ENCODE peak calls at places on chromosome 13, in seven cellular contexts. One of them, this sample, is unnamed.

GRCh38 chr13:25352230-25352629 is 19.5 kb upstream of the ATP8A2 start:
- DNase-seq in left ventricle myocardium inferior: no peak
- DNase-seq in foreskin fibroblast: no peak
- DNase-seq in GM12865: no peak
- DNase-seq in AG09309: no peak
- DNase-seq in IMR-90: no peak
- DNase-seq in GM20000: no peak
- DNase-seq in this sample: no peak

GRCh38 chr13:111904701-111905608 is 162.0 kb upstream of the SOX1 start:
- DNase-seq in GM12865: no peak
- DNase-seq in GM20000: no peak
- DNase-seq in AG09309: no peak
- DNase-seq in foreskin fibroblast: no peak
- DNase-seq in left ventricle myocardium inferior: no peak
- DNase-seq in IMR-90: no peak
- DNase-seq in this sample: no peak

GRCh38 chr13:86000546-86000945 is 201.3 kb upstream of the SLITRK6 start:
- DNase-seq in GM12865: no peak
- DNase-seq in AG09309: no peak
- DNase-seq in IMR-90: no peak
- DNase-seq in left ventricle myocardium inferior: no peak
- DNase-seq in GM20000: no peak
- DNase-seq in foreskin fibroblast: no peak
- DNase-seq in this sample: no peak

GRCh38 chr13:59587971-59588716 is 575.6 kb downstream of the DIAPH3 start:
- DNase-seq in IMR-90: no peak
- DNase-seq in foreskin fibroblast: no peak
- DNase-seq in GM12865: no peak
- DNase-seq in left ventricle myocardium inferior: no peak
- DNase-seq in AG09309: no peak
- DNase-seq in GM20000: no peak
- DNase-seq in this sample: no peak

GRCh38 chr13:113739527-113740285 is 19.3 kb upstream of the TMEM255B start:
- DNase-seq in AG09309: no peak
- DNase-seq in GM20000: no peak
- DNase-seq in GM12865: no peak
- DNase-seq in left ventricle myocardium inferior: no peak
- DNase-seq in IMR-90: no peak
- DNase-seq in foreskin fibroblast: no peak
- DNase-seq in this sample: no peak

GRCh38 chr13:25080773-25081172 is 15.2 kb upstream of the PABPC3 start:
- DNase-seq in GM12865: no peak
- DNase-seq in foreskin fibroblast: no peak
- DNase-seq in left ventricle myocardium inferior: no peak
- DNase-seq in IMR-90: no peak
- DNase-seq in AG09309: no peak
- DNase-seq in GM20000: no peak
- DNase-seq in this sample: no peak

GRCh38 chr13:114248011-114248410 is 13.3 kb downstream of the CDC16 start:
- DNase-seq in AG09309: peak
- DNase-seq in GM20000: no peak
- DNase-seq in IMR-90: peak
- DNase-seq in foreskin fibroblast: no peak
- DNase-seq in GM12865: no peak
- DNase-seq in left ventricle myocardium inferior: no peak
- DNase-seq in this sample: peak

GRCh38 chr13:110263906-110264305 is 43.1 kb downstream of the COL4A1 start:
- DNase-seq in AG09309: no peak
- DNase-seq in GM20000: no peak
- DNase-seq in IMR-90: no peak
- DNase-seq in left ventricle myocardium inferior: peak
- DNase-seq in foreskin fibroblast: no peak
- DNase-seq in GM12865: no peak
- DNase-seq in this sample: no peak

GRCh38 chr13:30618186-30618937 is 642 bp downstream of the USPL1 start:
- DNase-seq in AG09309: no peak
- DNase-seq in GM12865: peak
- DNase-seq in IMR-90: no peak
- DNase-seq in foreskin fibroblast: no peak
- DNase-seq in GM20000: peak
- DNase-seq in left ventricle myocardium inferior: no peak
- DNase-seq in this sample: no peak

DNA sequence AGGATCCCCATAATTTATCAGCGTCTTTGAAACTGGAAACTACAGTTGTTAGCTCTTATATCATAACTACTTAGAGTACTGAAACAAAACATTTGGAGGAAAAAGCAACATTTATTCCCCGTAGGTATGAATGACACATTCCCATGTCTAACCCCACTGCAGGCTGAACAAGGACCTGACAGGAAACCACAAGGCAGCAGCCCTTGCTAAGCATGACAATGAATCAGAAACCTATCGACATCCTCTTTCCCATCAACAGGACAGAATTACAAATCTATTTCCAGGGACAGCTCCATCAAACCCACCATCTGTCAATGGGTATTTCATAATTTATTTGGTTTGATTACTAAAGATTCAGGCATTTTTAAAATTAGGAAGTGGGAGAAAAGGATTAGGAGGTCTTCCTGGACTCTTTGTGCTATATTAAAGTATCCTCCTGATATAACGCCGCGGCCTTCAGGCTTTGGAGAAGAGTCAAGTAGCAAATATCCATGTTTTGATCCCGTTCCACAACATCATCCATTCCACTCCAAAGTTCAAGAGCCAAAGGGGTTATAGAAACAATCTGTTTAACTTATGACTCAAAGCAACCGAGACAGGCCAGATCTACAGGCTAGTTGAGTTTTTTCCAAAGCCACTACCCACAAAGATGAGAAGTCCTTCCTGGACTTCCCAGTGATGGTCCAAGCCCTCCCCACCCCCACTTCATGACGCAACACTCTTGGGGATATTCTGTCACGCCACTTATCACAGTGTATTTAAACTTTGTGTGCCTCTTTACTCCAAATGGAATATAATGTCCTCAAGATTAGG is 51.2 kb downstream of the FAM216B start:
- DNase-seq in AG09309: peak
- DNase-seq in GM20000: no peak
- DNase-seq in foreskin fibroblast: peak
- DNase-seq in IMR-90: peak
- DNase-seq in left ventricle myocardium inferior: no peak
- DNase-seq in GM12865: no peak
- DNase-seq in this sample: peak
- TF ChIP-seq CTCF in AG09309: no peak
- TF ChIP-seq CTCF in GM20000: no peak
- TF ChIP-seq CTCF in foreskin fibroblast: no peak
- TF ChIP-seq CTCF in IMR-90: no peak
- TF ChIP-seq CTCF in left ventricle myocardium inferior: no peak
- TF ChIP-seq CTCF in GM12865: no peak
- TF ChIP-seq CTCF in this sample: no peak

DNA sequence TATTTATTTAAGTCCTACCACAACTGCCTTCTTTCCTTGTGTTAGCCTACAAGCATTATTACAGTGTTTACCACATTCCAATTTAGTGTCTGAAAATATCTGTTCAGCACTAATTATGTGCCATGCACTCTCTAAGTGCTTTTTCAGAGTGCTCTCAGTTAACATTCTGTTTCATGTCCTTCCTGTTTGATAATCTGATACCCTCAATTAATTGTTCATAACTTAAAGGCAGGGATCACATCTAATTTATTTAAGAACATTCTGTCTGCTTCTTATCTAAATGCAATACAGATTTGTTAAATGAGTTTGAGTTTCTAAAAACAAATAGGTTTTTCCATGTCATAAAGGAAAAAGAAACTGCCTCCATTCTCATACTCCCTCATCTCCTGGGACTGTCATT is 649.6 kb upstream of the ATXN8OS start:
- DNase-seq in left ventricle myocardium inferior: no peak
- DNase-seq in GM20000: no peak
- DNase-seq in IMR-90: no peak
- DNase-seq in foreskin fibroblast: no peak
- DNase-seq in GM12865: no peak
- DNase-seq in AG09309: no peak
- DNase-seq in this sample: no peak
- TF ChIP-seq CTCF in left ventricle myocardium inferior: no peak
- TF ChIP-seq CTCF in GM20000: no peak
- TF ChIP-seq CTCF in IMR-90: no peak
- TF ChIP-seq CTCF in foreskin fibroblast: no peak
- TF ChIP-seq CTCF in GM12865: no peak
- TF ChIP-seq CTCF in AG09309: no peak
- TF ChIP-seq CTCF in this sample: no peak

GRCh38 chr13:47588676-47589075 is 412.4 kb downstream of the SUCLA2 start:
- DNase-seq in AG09309: no peak
- DNase-seq in foreskin fibroblast: no peak
- DNase-seq in left ventricle myocardium inferior: no peak
- DNase-seq in GM12865: no peak
- DNase-seq in IMR-90: no peak
- DNase-seq in GM20000: no peak
- DNase-seq in this sample: no peak
- TF ChIP-seq CTCF in AG09309: peak
- TF ChIP-seq CTCF in foreskin fibroblast: no peak
- TF ChIP-seq CTCF in left ventricle myocardium inferior: no peak
- TF ChIP-seq CTCF in GM12865: peak
- TF ChIP-seq CTCF in IMR-90: no peak
- TF ChIP-seq CTCF in GM20000: no peak
- TF ChIP-seq CTCF in this sample: peak

DNA sequence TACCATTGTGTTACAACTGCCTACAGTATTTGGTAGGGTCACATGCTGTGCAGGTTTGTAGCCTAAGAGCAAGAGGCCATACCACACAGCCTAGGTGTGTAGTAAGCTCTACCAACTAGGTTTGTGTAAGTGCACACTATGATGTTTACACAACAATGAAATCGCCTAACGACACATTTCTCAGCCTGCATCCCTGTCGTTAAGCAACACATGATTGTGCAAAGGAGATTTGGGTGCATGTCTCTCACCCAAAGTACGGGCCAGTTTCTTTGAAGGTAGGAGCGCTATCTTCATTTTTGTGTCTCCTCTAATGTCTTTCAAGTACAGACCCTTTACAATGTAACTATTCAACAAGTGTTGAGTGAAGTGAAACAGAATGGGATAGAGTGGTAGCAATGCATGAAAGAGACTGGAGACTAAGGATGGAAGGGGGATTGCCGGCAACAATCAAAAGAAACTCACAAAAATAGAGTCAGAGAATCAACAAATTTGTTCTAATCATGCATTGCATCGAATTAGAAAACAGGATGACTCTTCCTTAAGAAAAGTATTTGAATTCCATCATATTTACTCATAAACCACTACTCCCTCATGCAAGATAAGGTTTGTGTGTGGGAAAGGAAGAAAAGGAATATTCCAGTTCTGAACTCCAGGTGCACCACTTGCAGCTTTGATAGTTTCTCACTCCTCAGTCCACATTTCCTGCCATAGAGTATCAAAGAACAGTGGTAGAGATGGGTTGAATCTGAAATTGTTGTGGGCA is 60.2 kb upstream of the TNFRSF19 start:
- DNase-seq in GM20000: no peak
- DNase-seq in AG09309: peak
- DNase-seq in IMR-90: peak
- DNase-seq in foreskin fibroblast: peak
- DNase-seq in GM12865: no peak
- DNase-seq in left ventricle myocardium inferior: no peak
- DNase-seq in this sample: peak
- TF ChIP-seq CTCF in GM20000: no peak
- TF ChIP-seq CTCF in AG09309: peak
- TF ChIP-seq CTCF in IMR-90: no peak
- TF ChIP-seq CTCF in foreskin fibroblast: no peak
- TF ChIP-seq CTCF in GM12865: no peak
- TF ChIP-seq CTCF in left ventricle myocardium inferior: no peak
- TF ChIP-seq CTCF in this sample: no peak

DNA sequence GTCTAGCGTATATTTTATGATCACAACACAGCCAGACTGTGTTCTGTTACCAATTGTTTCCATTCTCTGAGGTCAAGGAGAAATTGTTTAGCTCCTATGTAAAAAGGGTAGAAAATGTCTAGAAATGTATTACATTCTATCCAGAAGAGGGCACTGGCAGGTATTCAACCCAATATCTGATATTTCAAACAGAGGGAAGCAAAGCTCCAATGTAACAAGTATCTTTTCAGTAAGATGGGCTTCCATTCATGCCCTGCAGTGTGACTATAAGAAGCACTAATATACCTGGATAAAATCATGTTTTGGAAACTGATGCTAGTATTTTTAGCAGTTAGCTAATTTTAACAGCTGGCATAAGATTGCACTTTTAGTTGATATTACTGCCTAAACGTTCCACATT is 312.7 kb downstream of the FGF14 start:
- DNase-seq in AG09309: no peak
- DNase-seq in foreskin fibroblast: peak
- DNase-seq in GM20000: no peak
- DNase-seq in left ventricle myocardium inferior: no peak
- DNase-seq in GM12865: no peak
- DNase-seq in IMR-90: no peak
- DNase-seq in this sample: no peak
- TF ChIP-seq CTCF in AG09309: peak
- TF ChIP-seq CTCF in foreskin fibroblast: no peak
- TF ChIP-seq CTCF in GM20000: no peak
- TF ChIP-seq CTCF in left ventricle myocardium inferior: peak
- TF ChIP-seq CTCF in GM12865: no peak
- TF ChIP-seq CTCF in IMR-90: peak
- TF ChIP-seq CTCF in this sample: no peak

DNA sequence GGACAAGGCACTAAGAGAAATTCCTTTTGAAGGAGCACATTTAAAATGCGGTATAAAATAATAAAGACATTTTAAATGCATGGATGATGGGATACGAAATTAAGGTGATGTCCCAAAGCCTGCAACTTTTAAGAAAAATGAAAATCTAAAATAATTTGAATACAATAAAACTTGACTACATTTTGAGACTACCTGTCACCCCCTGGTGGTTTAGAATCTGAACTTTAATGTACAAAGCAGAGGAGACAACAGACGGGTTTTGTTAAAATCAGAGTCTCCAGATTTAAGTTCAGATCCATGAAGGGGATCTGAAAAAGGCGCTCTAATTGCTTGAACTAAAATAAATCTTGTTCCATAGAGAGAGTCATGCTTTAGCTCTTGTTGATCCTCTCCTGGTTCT is 1129.3 kb upstream of the PCDH20 start:
- DNase-seq in AG09309: no peak
- DNase-seq in GM20000: no peak
- DNase-seq in foreskin fibroblast: no peak
- DNase-seq in GM12865: no peak
- DNase-seq in IMR-90: no peak
- DNase-seq in left ventricle myocardium inferior: no peak
- DNase-seq in this sample: no peak
- TF ChIP-seq CTCF in AG09309: no peak
- TF ChIP-seq CTCF in GM20000: no peak
- TF ChIP-seq CTCF in foreskin fibroblast: no peak
- TF ChIP-seq CTCF in GM12865: no peak
- TF ChIP-seq CTCF in IMR-90: no peak
- TF ChIP-seq CTCF in left ventricle myocardium inferior: no peak
- TF ChIP-seq CTCF in this sample: no peak

DNA sequence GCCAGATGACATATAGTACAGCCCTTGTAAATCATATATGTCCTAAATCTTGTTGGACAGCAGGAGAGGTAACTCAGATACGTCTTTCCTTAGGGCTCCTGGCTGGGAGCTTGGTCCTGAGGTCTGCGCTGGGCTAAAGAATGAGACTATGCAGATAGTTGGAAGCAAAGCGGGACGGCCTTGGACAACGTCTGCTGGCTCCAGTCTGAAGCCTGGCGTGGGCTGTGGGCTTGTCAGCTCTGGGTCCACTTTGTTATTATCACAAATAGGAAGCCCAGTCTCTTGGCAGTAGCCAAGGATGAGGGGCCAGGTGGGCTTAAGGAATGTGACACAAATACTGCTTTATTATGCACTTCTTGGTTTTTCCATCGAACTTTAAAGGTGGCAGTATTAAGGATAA is 376.9 kb downstream of the DLEU7 start:
- DNase-seq in foreskin fibroblast: no peak
- DNase-seq in AG09309: no peak
- DNase-seq in left ventricle myocardium inferior: no peak
- DNase-seq in GM20000: no peak
- DNase-seq in IMR-90: no peak
- DNase-seq in GM12865: no peak
- DNase-seq in this sample: no peak
- TF ChIP-seq CTCF in foreskin fibroblast: no peak
- TF ChIP-seq CTCF in AG09309: no peak
- TF ChIP-seq CTCF in left ventricle myocardium inferior: no peak
- TF ChIP-seq CTCF in GM20000: no peak
- TF ChIP-seq CTCF in IMR-90: no peak
- TF ChIP-seq CTCF in GM12865: no peak
- TF ChIP-seq CTCF in this sample: no peak

This sample was measured in HFFc6.